ENCODE peak calls at places on chromosomes 5 and 9, in four cellular contexts. One of them, this sample, is unnamed.
A peak's percentile ranks its signal among the peaks of the same experiment; 100 is the strongest.

GRCh38 chr5:115573133-115573532 is 28.6 kb upstream of the FEM1C start:
- DNase-seq in GM12878: no peak
- DNase-seq in endothelial cell of umbilical vein: peak; percentile 55
- DNase-seq in K562: no peak
- DNase-seq in this sample: peak; percentile 67

GRCh38 chr5:143177263-143177994 is 226.1 kb downstream of the NR3C1 start:
- DNase-seq in GM12878: no peak
- DNase-seq in endothelial cell of umbilical vein: no peak
- DNase-seq in K562: no peak
- DNase-seq in this sample: peak; percentile 99

GRCh38 chr5:124895236-124895635 is 148.8 kb upstream of the ZNF608 start:
- DNase-seq in GM12878: no peak
- DNase-seq in endothelial cell of umbilical vein: no peak
- DNase-seq in K562: no peak
- DNase-seq in this sample: no peak

GRCh38 chr9:128152781-128153116 is 3.5 kb downstream of the LCN2 start:
- DNase-seq in GM12878: no peak
- DNase-seq in endothelial cell of umbilical vein: no peak
- DNase-seq in K562: no peak
- DNase-seq in this sample: no peak

GRCh38 chr5:149387081-149387611 is 8.1 kb upstream of the IL17B start:
- DNase-seq in GM12878: no peak
- DNase-seq in endothelial cell of umbilical vein: no peak
- DNase-seq in K562: no peak
- DNase-seq in this sample: peak; percentile 70

GRCh38 chr9:77764894-77765780 is 117.0 kb upstream of the GNA14 start:
- DNase-seq in GM12878: no peak
- DNase-seq in endothelial cell of umbilical vein: peak; percentile 58
- DNase-seq in K562: no peak
- DNase-seq in this sample: peak; percentile 80

GRCh38 chr9:20356392-20357206 is 265.7 kb downstream of the MLLT3 start:
- DNase-seq in GM12878: peak; percentile 36
- DNase-seq in endothelial cell of umbilical vein: peak; percentile 96
- DNase-seq in K562: no peak
- DNase-seq in this sample: peak; percentile 86

GRCh38 chr5:59565551-59565950 is 328.0 kb downstream of the PDE4D start:
- DNase-seq in GM12878: no peak
- DNase-seq in endothelial cell of umbilical vein: no peak
- DNase-seq in K562: no peak
- DNase-seq in this sample: no peak

GRCh38 chr9:122145462-122145861 is 14.1 kb downstream of the NDUFA8 start:
- DNase-seq in GM12878: no peak
- DNase-seq in endothelial cell of umbilical vein: no peak
- DNase-seq in K562: no peak
- DNase-seq in this sample: no peak

GRCh38 chr5:3594514-3595101 is 1.0 kb upstream of the IRX1 start:
- DNase-seq in GM12878: no peak
- DNase-seq in endothelial cell of umbilical vein: no peak
- DNase-seq in K562: no peak
- DNase-seq in this sample: no peak

GRCh38 chr5:59422026-59422941 is 471.2 kb downstream of the PDE4D start:
- DNase-seq in GM12878: no peak
- DNase-seq in endothelial cell of umbilical vein: no peak
- DNase-seq in K562: no peak
- DNase-seq in this sample: no peak

GRCh38 chr5:170411100-170411499 is 21.9 kb upstream of the KCNMB1 start:
- DNase-seq in GM12878: no peak
- DNase-seq in endothelial cell of umbilical vein: no peak
- DNase-seq in K562: peak; percentile 32
- DNase-seq in this sample: no peak

GRCh38 chr5:149363936-149364335 is 6.1 kb downstream of the PCYOX1L start:
- DNase-seq in GM12878: no peak
- DNase-seq in endothelial cell of umbilical vein: no peak
- DNase-seq in K562: no peak
- DNase-seq in this sample: no peak

GRCh38 chr5:35857606-35858205 is 1.0 kb downstream of the IL7R start:
- DNase-seq in GM12878: no peak
- DNase-seq in endothelial cell of umbilical vein: peak; percentile 91
- DNase-seq in K562: no peak
- DNase-seq in this sample: peak; percentile 91

GRCh38 chr9:20884985-20885593 is 146.4 kb downstream of the HACD4 start:
- DNase-seq in GM12878: peak; percentile 15
- DNase-seq in endothelial cell of umbilical vein: peak; percentile 51
- DNase-seq in K562: no peak
- DNase-seq in this sample: peak; percentile 57

GRCh38 chr5:82912462-82912861 is 164.7 kb downstream of the TMEM167A start:
- DNase-seq in GM12878: no peak
- DNase-seq in endothelial cell of umbilical vein: no peak
- DNase-seq in K562: no peak
- DNase-seq in this sample: no peak

GRCh38 chr5:13536921-13537320 is 407.6 kb downstream of the DNAH5 start:
- DNase-seq in GM12878: no peak
- DNase-seq in endothelial cell of umbilical vein: no peak
- DNase-seq in K562: no peak
- DNase-seq in this sample: peak; percentile 91

GRCh38 chr5:6274846-6275543 is 103.4 kb downstream of the MED10 start:
- DNase-seq in GM12878: peak; percentile 45
- DNase-seq in endothelial cell of umbilical vein: no peak
- DNase-seq in K562: no peak
- DNase-seq in this sample: no peak

GRCh38 chr5:96868603-96869371 is 7.5 kb upstream of the ERAP2 start:
- DNase-seq in GM12878: no peak
- DNase-seq in endothelial cell of umbilical vein: peak; percentile 70
- DNase-seq in K562: peak; percentile 33
- DNase-seq in this sample: peak; percentile 82

GRCh38 chr5:25763781-25764180 is 1119.0 kb upstream of the CDH10 start:
- DNase-seq in GM12878: no peak
- DNase-seq in endothelial cell of umbilical vein: no peak
- DNase-seq in K562: no peak
- DNase-seq in this sample: no peak

GRCh38 chr9:34254141-34254913 is 74.7 kb downstream of the KIF24 start:
- DNase-seq in GM12878: no peak
- DNase-seq in endothelial cell of umbilical vein: no peak
- DNase-seq in K562: no peak
- DNase-seq in this sample: peak; percentile 79

GRCh38 chr5:14209836-14210235 is 66.7 kb downstream of the TRIO start:
- DNase-seq in GM12878: no peak
- DNase-seq in endothelial cell of umbilical vein: no peak
- DNase-seq in K562: no peak
- DNase-seq in this sample: no peak

GRCh38 chr5:65925094-65925600 is 1.2 kb upstream of the ERBIN start:
- DNase-seq in GM12878: peak; percentile 56
- DNase-seq in endothelial cell of umbilical vein: peak; percentile 84
- DNase-seq in K562: peak; percentile 41
- DNase-seq in this sample: peak; percentile 82

GRCh38 chr5:124730381-124730780 is 16.1 kb downstream of the ZNF608 start:
- DNase-seq in GM12878: no peak
- DNase-seq in endothelial cell of umbilical vein: no peak
- DNase-seq in K562: no peak
- DNase-seq in this sample: no peak

GRCh38 chr9:34396276-34397214 is 19.8 kb upstream of the MYORG start:
- DNase-seq in GM12878: no peak
- DNase-seq in endothelial cell of umbilical vein: no peak
- DNase-seq in K562: no peak
- DNase-seq in this sample: no peak

GRCh38 chr5:62720036-62720441 is 141.4 kb downstream of the LRRC70 start:
- DNase-seq in GM12878: peak; percentile 34
- DNase-seq in endothelial cell of umbilical vein: peak; percentile 25
- DNase-seq in K562: peak; percentile 23
- DNase-seq in this sample: peak; percentile 21

GRCh38 chr5:111121926-111122325 is 29.8 kb downstream of the WDR36 start:
- DNase-seq in GM12878: no peak
- DNase-seq in endothelial cell of umbilical vein: no peak
- DNase-seq in K562: no peak
- DNase-seq in this sample: no peak

DNA sequence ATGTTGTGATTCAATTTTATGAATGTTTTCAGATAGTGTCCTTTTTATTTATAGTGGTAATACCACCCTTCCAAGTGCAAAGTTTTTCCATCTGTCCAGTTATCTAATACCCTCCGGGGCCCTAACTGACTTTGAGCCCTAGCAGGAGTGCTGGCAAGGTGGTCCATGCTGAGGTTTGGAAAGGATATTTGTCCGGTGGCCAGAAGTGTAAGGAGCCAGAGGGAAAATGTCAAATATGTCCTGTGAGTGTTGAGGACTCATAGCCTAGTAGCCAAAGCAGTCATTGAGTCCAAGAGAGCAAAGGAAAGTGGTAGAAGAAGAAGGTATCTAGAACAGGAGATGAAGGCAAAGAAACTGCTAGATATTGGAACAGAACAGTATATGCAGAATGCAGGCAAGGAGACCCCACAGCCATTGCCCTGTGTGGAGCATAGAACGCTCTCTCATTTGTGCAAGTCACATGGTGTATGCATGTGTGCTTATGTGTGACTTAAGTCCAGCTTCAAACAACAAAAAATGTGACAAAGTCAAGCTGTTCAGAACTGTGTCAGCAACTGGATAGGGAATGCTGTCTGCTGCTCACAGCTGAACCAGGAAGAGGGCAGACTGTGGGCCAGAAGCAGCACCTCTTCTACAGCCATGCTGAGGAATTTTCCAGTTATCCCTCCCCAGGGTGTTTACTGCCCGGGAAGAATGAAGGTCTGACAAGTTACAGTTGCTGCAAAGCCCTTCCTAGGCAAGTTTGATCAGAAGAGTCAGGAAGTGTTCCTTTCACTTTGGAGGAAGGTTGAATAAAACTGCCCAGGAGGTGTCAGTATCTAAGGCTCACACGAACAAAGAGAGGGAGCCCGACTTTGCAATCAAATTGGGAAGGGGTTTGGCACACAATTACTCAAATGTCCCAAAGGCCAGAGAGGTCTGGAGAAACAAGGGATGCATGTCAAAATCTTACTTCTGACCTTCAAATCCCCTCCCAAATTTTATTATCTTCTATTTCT is 463.3 kb upstream of the DMAC1 start:
- DNase-seq in GM12878: no peak
- DNase-seq in endothelial cell of umbilical vein: no peak
- DNase-seq in K562: no peak
- DNase-seq in this sample: no peak
- TF ChIP-seq FOS in GM12878: no peak
- TF ChIP-seq FOS in endothelial cell of umbilical vein: no peak
- TF ChIP-seq FOS in K562: no peak
- TF ChIP-seq FOS in this sample: no peak

DNA sequence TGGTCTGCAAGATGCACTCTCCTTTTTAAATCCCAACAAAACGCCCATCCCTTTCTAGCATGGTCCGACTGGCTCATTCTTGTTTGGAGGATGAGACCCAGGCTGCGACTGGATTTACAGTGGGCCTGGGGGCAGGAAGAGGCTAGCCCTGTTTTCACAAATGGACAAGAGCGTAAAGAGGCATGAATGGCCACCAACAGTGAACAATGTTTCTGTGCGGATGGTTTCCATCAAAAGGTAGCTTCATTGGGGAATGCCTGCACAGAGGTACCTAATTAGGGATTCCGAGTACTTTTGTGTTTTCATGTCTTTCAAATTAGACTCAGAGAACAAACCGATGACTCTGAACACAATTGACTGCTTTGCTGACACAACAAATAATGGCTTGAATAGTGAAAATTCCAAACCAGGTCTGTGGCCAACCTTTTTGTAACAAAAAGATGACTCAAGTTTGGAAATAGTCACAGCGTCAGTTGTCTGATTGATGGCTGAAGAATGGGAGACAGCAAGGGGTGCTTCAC is 208.3 kb upstream of the S1PR3 start:
- DNase-seq in GM12878: no peak
- DNase-seq in endothelial cell of umbilical vein: no peak
- DNase-seq in K562: no peak
- DNase-seq in this sample: peak; percentile 48
- TF ChIP-seq FOS in GM12878: no peak
- TF ChIP-seq FOS in endothelial cell of umbilical vein: no peak
- TF ChIP-seq FOS in K562: no peak
- TF ChIP-seq FOS in this sample: no peak

DNA sequence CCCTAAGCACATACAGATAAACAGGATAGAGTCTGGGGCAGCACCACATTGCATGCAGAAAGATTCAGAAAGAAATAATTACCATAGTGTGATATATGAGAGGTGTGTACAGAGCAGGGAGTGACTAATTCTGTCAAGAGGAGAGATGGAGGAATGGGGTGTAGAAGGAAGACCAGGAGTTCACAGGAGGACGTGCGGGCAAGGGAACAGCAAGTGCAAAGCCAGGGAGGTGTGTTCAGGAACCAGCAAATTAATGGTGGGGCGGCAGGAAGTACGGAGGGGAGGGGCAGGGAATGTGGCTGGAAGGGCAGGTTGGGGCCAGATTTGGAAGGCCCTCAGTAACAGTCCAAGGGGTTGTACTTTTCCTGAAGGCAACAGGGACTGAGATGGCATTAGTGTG is 17.4 kb downstream of the EGR1 start:
- DNase-seq in GM12878: no peak
- DNase-seq in endothelial cell of umbilical vein: peak; percentile 0
- DNase-seq in K562: no peak
- DNase-seq in this sample: no peak
- TF ChIP-seq FOS in GM12878: no peak
- TF ChIP-seq FOS in endothelial cell of umbilical vein: no peak
- TF ChIP-seq FOS in K562: no peak
- TF ChIP-seq FOS in this sample: no peak

DNA sequence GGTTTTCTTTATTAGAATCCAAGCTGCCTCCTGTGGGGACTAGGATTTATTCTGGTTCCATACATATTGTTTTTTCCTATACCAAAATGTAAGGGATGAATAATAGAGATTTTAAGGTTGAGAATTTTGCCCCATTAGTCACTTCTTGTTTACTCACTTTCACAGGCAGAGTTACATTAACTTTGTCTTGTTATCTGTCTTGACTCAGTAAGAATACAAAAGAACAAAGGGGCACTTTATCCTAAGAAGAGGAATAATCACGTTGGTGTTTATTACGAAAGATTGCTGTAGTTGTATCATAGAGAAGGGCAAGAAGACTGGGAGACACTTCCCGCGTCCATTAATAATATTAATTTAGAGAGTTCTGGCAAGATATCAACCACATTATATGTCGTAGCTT is 599.7 kb upstream of the FTMT start:
- DNase-seq in GM12878: no peak
- DNase-seq in endothelial cell of umbilical vein: peak; percentile 83
- DNase-seq in K562: no peak
- DNase-seq in this sample: peak; percentile 23
- TF ChIP-seq FOS in GM12878: no peak
- TF ChIP-seq FOS in endothelial cell of umbilical vein: peak; percentile 88
- TF ChIP-seq FOS in K562: no peak
- TF ChIP-seq FOS in this sample: no peak

GRCh38 chr9:129428890-129429577 is 191.9 kb downstream of the C9orf50 start:
- DNase-seq in GM12878: no peak
- DNase-seq in endothelial cell of umbilical vein: no peak
- DNase-seq in K562: no peak
- DNase-seq in this sample: no peak
- TF ChIP-seq FOS in GM12878: no peak
- TF ChIP-seq FOS in endothelial cell of umbilical vein: no peak
- TF ChIP-seq FOS in K562: no peak
- TF ChIP-seq FOS in this sample: no peak